ENCODE peak calls at places on chromosome 6, in four cellular contexts. F is HepG2, W is SK-N-SH, O is K562. Z is an unnamed sample.

GRCh38 chr6:106608080-106608668 is 21.1 kb downstream of the RTN4IP1 start:
- DNase-seq in W (peak), O (peak), F (peak), Z (peak)

GRCh38 chr6:31175961-31176360 is 5.5 kb upstream of the POU5F1 start:
- DNase-seq in W (no peak), F (no peak), O (no peak), Z (no peak)

GRCh38 chr6:54002118-54002517 is 109.1 kb upstream of the MLIP start:
- DNase-seq in F (no peak), O (no peak), W (no peak), Z (no peak)

GRCh38 chr6:146913842-146914562 is 290.2 kb upstream of the STXBP5 start:
- DNase-seq in F (peak), W (peak), O (peak), Z (peak)

GRCh38 chr6:22381810-22382512 is 85.1 kb upstream of the PRL start:
- DNase-seq in W (no peak), O (no peak), F (no peak), Z (no peak)

GRCh38 chr6:72788188-72788587 is 166.3 kb downstream of the KCNQ5 start:
- DNase-seq in F (no peak), O (no peak), W (no peak), Z (no peak)

GRCh38 chr6:142927274-142927586 is 17.7 kb downstream of the HIVEP2 start:
- DNase-seq in F (no peak), W (no peak), O (no peak), Z (no peak)

GRCh38 chr6:14732845-14733757 is 512.8 kb upstream of the JARID2 start:
- DNase-seq in W (no peak), F (peak), O (no peak), Z (peak)

GRCh38 chr6:32568561-32568960 is 21.1 kb downstream of the HLA-DRB1 start:
- DNase-seq in F (no peak), O (no peak), W (no peak), Z (no peak)

GRCh38 chr6:56226946-56227879 is 20.2 kb downstream of the COL21A1 start:
- DNase-seq in F (no peak), O (no peak), W (no peak), Z (no peak)

DNA sequence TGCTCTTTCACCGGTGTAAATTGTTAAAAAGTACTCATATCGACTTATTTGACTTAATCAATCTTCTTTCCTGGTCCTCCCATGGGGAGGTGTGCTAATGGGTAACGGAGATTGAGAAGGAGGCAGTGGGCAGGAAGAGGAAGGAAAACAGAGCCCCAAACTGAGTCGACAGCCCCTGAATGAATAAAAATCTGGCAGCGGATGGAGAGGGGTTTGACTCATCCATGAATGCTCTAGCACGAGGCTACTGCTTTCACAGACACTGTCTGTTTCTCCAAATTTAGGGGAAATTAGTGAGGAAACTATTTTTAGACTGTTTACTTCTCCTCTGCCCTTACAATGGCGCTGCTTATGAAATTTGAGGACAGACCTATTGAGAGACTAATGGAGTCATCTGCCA is 142.2 kb upstream of the ATXN1 start:
- DNase-seq in W (no peak), F (no peak), O (no peak), Z (no peak)
- TF ChIP-seq ELF1 in W (no peak), F (no peak), O (no peak), Z (no peak)

DNA sequence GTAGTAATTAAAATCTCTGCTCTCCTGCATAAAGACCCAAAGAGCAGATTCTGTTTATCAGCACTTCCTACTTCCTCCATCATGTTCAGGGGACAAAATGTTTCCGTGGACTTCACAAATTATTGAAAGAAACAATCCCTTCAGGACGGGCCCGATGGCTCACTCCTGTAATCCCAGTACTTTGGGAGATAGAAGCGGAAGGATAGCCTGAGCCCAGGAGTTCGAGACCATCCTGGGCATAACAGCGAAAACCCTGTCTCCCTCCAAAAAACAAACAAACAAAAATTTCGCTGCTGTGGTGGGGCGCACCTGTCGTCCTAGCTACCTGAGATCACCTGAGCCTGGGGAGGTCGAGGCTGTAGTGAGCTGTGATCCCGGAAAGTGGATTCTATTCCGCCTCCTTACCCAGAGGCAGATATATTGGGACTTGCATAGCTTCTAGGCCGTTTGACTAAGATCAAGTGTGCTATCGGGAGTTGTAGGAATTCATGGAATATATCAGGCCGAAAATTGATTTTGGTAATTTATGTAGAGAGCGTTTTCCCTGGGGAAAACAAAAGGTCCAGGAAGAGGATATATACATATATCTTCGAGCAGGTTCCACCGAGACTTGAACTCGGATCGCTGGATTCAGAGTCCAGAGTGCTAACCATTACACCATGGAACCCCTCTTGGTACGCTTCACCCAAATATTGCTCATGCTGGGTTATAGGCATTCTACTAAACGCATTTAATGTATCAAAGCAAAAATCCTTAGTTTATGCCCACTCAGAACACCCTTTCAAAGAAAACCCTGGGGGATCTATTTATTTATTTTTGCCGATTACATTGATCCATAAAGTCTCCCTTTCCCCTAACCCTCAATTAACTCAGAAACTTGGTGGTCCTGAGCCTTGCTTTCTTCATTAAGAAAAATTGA is 74.5 kb upstream of the ZNF184 start:
- DNase-seq in W (peak), O (peak), F (peak), Z (peak)
- TF ChIP-seq ELF1 in W (no peak), O (peak), F (no peak), Z (no peak)

GRCh38 chr6:43737272-43738081 is 32.5 kb upstream of the VEGFA start:
- DNase-seq in W (peak), O (no peak), F (no peak), Z (no peak)
- TF ChIP-seq ELF1 in W (no peak), O (no peak), F (no peak), Z (no peak)

GRCh38 chr6:113182370-113183141 is 674.6 kb upstream of the MARCKS start:
- DNase-seq in W (no peak), F (peak), O (no peak), Z (no peak)
- TF ChIP-seq ELF1 in W (no peak), F (no peak), O (no peak), Z (no peak)

Z was measured in HCT116.